ENCODE peak calls at places on chromosome 17, in four cellular contexts. B is ovary, T is aorta, C is AG10803. P is an unnamed sample.
A peak's percentile ranks its signal among the peaks of the same experiment; 100 is the strongest.

GRCh38 chr17:69677130-69677529 is 262.6 kb downstream of the MAP2K6 start:
- DNase-seq in C (no peak), B (no peak), T (no peak), P (no peak)

GRCh38 chr17:17723354-17724261 is 42.4 kb downstream of the RAI1 start:
- DNase-seq in C (peak; percentile 72), B (peak; percentile 64), T (no peak), P (no peak)

GRCh38 chr17:32794533-32795246 is 82.2 kb downstream of the MYO1D start:
- DNase-seq in T (no peak), C (no peak), B (no peak), P (no peak)

GRCh38 chr17:51793686-51794085 is 364.8 kb downstream of the CA10 start:
- DNase-seq in C (no peak), B (no peak), T (no peak), P (no peak)

GRCh38 chr17:47717261-47717697 is 15.8 kb upstream of the TBX21 start:
- DNase-seq in C (no peak), B (no peak), T (no peak), P (no peak)

GRCh38 chr17:17812211-17813054 is 24.4 kb downstream of the SREBF1 start:
- DNase-seq in C (peak; percentile 56), T (peak; percentile 80), B (peak; percentile 91), P (peak; percentile 84)

GRCh38 chr17:4476017-4476416 is 22.7 kb upstream of the SPNS2 start:
- DNase-seq in C (no peak), T (no peak), B (no peak), P (no peak)

GRCh38 chr17:27065588-27065987 is 228.3 kb upstream of the WSB1 start:
- DNase-seq in T (no peak), C (no peak), B (no peak), P (no peak)

GRCh38 chr17:7466644-7467341 is 12.6 kb downstream of the ZBTB4 start:
- DNase-seq in T (peak; percentile 87), B (peak; percentile 74), C (peak; percentile 50), P (peak; percentile 62)

GRCh38 chr17:8360260-8360659 is 16.2 kb downstream of the KRABD2 start:
- DNase-seq in B (no peak), C (no peak), T (no peak), P (no peak)

GRCh38 chr17:3968886-3969524 is 4.8 kb upstream of the ATP2A3 start:
- DNase-seq in B (no peak), T (no peak), C (no peak), P (no peak)

GRCh38 chr17:74272731-74273201 is 1.3 kb upstream of the DNAI2 start:
- DNase-seq in T (peak; percentile 63), C (no peak), B (no peak), P (no peak)

GRCh38 chr17:75848523-75849303 is 4.5 kb upstream of the UNC13D start:
- DNase-seq in T (peak; percentile 78), B (peak; percentile 78), C (no peak), P (peak; percentile 61)

GRCh38 chr17:44536090-44536960 is 21.0 kb upstream of the FZD2 start:
- DNase-seq in B (peak; percentile 46), C (peak; percentile 61), T (no peak), P (no peak)

GRCh38 chr17:3710951-3711383 is 12.7 kb upstream of the HASPIN start:
- DNase-seq in T (no peak), C (peak; percentile 30), B (no peak), P (no peak)

GRCh38 chr17:81035389-81036127 is 607 bp downstream of the BAIAP2 start:
- DNase-seq in B (peak; percentile 55), T (no peak), C (no peak), P (no peak)

GRCh38 chr17:46977750-46978488 is 1.1 kb downstream of the RPRML start:
- DNase-seq in B (no peak), T (no peak), C (no peak), P (no peak)

GRCh38 chr17:66432558-66432957 is 130.1 kb downstream of the PRKCA start:
- DNase-seq in B (no peak), T (no peak), C (no peak), P (no peak)

GRCh38 chr17:66431080-66431795 is 128.8 kb downstream of the PRKCA start:
- DNase-seq in C (peak; percentile 21), T (peak; percentile 55), B (no peak), P (no peak)

GRCh38 chr17:66429680-66430079 is 127.3 kb downstream of the PRKCA start:
- DNase-seq in B (no peak), C (no peak), T (no peak), P (no peak)

GRCh38 chr17:66432996-66433556 is 130.7 kb downstream of the PRKCA start:
- DNase-seq in B (no peak), C (peak; percentile 16), T (no peak), P (no peak)

GRCh38 chr17:66431910-66432309 is 129.5 kb downstream of the PRKCA start:
- DNase-seq in T (no peak), B (peak; percentile 46), C (peak; percentile 85), P (no peak)
- H3K4me3 ChIP-seq in T (no peak overlapping the region), B (no peak overlapping the region), C (no peak overlapping the region), P (no peak overlapping the region)

GRCh38 chr17:63946440-63947363 is 14.6 kb upstream of the CD79B start:
- DNase-seq in C (peak; percentile 15), T (no peak), B (no peak), P (no peak)
- H3K4me3 ChIP-seq in C (no peak overlapping the region), T (no peak overlapping the region), B (no peak overlapping the region), P (no peak overlapping the region)

DNA sequence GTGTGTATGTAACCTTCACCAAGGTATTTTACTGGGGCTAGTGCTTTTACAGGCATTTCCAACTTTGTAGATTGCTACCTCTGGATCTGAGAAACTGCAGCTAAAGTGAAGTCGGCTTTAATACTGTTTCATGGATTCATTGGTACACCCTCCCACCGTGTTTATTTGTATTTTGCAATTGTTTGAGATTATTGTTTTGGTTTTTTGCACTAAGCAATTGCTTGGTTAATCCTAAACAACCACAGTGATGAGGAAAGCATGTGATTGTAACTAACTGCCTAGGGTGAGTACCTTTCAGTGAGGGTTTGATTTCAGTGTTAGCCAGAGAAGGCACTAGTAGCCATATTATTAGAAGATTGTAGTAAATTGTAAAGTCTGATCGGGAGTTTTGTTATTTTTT is 3.3 kb downstream of the LUC7L3 start:
- DNase-seq in B (no peak), C (no peak), T (no peak), P (no peak)
- H3K4me3 ChIP-seq in B (no peak overlapping the region), C (no peak overlapping the region), T (no peak overlapping the region), P (no peak overlapping the region)

DNA sequence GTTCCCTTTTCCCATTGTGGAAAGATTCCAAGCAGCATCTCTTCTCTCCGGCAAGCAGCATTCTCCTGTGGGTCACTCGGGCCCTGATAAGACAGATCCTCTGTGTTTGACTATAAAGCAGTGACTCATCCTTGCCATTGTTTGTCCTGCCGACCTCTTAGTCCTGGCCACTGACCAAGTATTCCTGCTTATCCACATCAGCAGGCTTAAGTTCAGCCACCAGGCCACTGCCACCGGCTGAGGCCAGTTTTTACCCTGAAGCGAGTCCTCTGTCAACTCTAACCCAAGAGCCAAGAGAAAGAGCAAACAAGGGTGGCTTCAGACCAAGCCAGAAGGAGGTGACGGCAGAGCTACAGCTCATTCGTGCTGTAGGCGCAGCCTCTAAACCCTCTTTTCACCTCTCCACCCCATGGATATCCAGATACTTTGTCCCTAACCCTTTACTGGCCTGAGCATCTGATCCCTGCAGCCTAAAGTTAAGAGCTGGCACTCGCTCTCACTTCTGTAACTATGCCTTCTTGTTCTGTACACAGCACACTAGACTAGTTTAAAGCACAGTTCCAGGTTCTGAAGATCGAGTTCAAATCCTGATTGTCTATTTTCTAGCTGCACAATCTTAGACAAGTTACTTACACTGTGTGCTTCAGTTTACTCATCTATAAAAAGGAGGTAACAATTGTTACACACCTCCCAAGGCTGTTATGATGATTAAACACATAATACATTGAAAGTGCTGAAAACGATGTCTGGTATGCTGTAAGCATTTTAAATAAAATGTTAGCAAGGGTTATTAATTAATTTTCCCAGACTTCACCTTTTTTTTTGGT is 31.0 kb downstream of the SOX9 start:
- DNase-seq in B (no peak), C (peak; percentile 63), T (peak; percentile 48), P (no peak)
- H3K4me3 ChIP-seq in B (no peak overlapping the region), C (no peak overlapping the region), T (no peak overlapping the region), P (no peak overlapping the region)

GRCh38 chr17:58002154-58002553 is 4.9 kb downstream of the SRSF1 start:
- DNase-seq in T (no peak), B (no peak), C (no peak), P (no peak)

GRCh38 chr17:58004060-58004459 is 3.0 kb downstream of the SRSF1 start:
- DNase-seq in T (no peak), B (no peak), C (no peak), P (no peak)

GRCh38 chr17:58002558-58002957 is 4.5 kb downstream of the SRSF1 start:
- DNase-seq in B (no peak), T (no peak), C (no peak), P (no peak)

GRCh38 chr17:58001461-58002124 is 5.5 kb downstream of the SRSF1 start:
- DNase-seq in B (no peak), C (no peak), T (no peak), P (no peak)

GRCh38 chr17:58002973-58003372 is 4.1 kb downstream of the SRSF1 start:
- DNase-seq in C (no peak), B (no peak), T (no peak), P (no peak)
- H3K4me3 ChIP-seq in C (no peak overlapping the region), B (no peak overlapping the region), T (no peak overlapping the region), P (no peak overlapping the region)

GRCh38 chr17:50638851-50639767 is 4.4 kb downstream of the ABCC3 start:
- DNase-seq in B (peak; percentile 91), T (peak; percentile 98), C (peak; percentile 98), P (peak; percentile 93)
- H3K4me3 ChIP-seq in B (no peak overlapping the region), T (no peak overlapping the region), C (peak overlapping the region; percentile 26), P (no peak overlapping the region)

DNA sequence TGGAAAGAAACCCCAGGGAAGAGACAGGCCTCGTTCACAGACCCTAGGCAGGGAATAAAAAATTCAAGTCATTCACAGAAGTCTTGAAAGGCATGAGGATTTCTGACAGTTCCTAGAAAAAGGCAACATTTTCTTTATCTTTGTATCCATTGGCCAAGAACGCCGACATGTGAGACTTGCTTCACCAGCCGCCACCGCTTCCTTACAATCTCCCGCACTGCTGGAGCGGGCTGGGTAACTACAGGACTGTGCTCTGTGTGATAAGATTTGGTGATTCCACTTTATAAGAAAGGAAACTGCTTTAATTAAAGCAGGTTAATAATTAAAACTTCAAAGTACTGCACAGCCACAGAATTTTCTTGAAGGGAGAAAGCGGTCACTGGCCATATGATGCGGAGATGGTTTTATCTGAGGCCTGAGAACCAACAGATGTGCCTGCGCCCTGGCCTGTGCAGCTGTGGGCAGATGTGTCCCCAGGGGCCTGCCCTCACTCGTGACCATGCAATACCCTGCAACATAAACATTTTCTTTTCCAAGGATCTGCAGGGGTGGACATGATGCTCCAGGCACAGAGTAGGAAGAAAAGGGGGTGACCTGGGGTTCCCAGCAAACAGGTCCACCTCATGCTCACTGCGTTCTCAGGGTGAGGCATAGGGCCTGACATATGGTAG is 13.0 kb upstream of the LGALS3BP start:
- DNase-seq in B (no peak), T (no peak), C (no peak), P (no peak)
- H3K4me3 ChIP-seq in B (no peak overlapping the region), T (no peak overlapping the region), C (no peak overlapping the region), P (no peak overlapping the region)